ENCODE peak calls at places on chromosomes 11 and 22, in eight cellular contexts. One of them, this sample, is unnamed.
A peak's percentile ranks its signal among the peaks of the same experiment; 100 is the strongest.

GRCh38 chr22:50735739-50736030 is 2.3 kb upstream of the ACR start:
- DNase-seq in iris pigment epithelial cell: no peak
- DNase-seq in memory B cell: no peak
- DNase-seq in LoVo: no peak
- DNase-seq in RCC 7860: no peak
- DNase-seq in cardiac septum: no peak
- DNase-seq in AG04449: no peak
- DNase-seq in AG20443: no peak
- DNase-seq in this sample: no peak

GRCh38 chr22:25818541-25818940 is 76.6 kb downstream of the MYO18B start:
- DNase-seq in iris pigment epithelial cell: no peak
- DNase-seq in memory B cell: no peak
- DNase-seq in LoVo: no peak
- DNase-seq in RCC 7860: no peak
- DNase-seq in cardiac septum: peak; percentile 41
- DNase-seq in AG04449: no peak
- DNase-seq in AG20443: no peak
- DNase-seq in this sample: no peak

GRCh38 chr11:133339495-133340140 is 192.7 kb downstream of the OPCML start:
- DNase-seq in iris pigment epithelial cell: no peak
- DNase-seq in memory B cell: no peak
- DNase-seq in LoVo: no peak
- DNase-seq in RCC 7860: no peak
- DNase-seq in cardiac septum: no peak
- DNase-seq in AG04449: no peak
- DNase-seq in AG20443: no peak
- DNase-seq in this sample: no peak

GRCh38 chr22:43884600-43885318 is 7.1 kb downstream of the PNPLA5 start:
- DNase-seq in iris pigment epithelial cell: peak; percentile 24
- DNase-seq in memory B cell: peak; percentile 32
- DNase-seq in LoVo: peak; percentile 43
- DNase-seq in RCC 7860: no peak
- DNase-seq in cardiac septum: peak; percentile 76
- DNase-seq in AG04449: no peak
- DNase-seq in AG20443: peak; percentile 88
- DNase-seq in this sample: peak; percentile 40

GRCh38 chr11:44766112-44766971 is 39.6 kb downstream of the TSPAN18 start:
- DNase-seq in iris pigment epithelial cell: peak; percentile 83
- DNase-seq in memory B cell: no peak
- DNase-seq in LoVo: no peak
- DNase-seq in RCC 7860: no peak
- DNase-seq in cardiac septum: peak; percentile 87
- DNase-seq in AG04449: no peak
- DNase-seq in AG20443: peak; percentile 68
- DNase-seq in this sample: peak; percentile 91

GRCh38 chr11:131618203-131618602 is 247.8 kb downstream of the NTM start:
- DNase-seq in iris pigment epithelial cell: no peak
- DNase-seq in memory B cell: no peak
- DNase-seq in LoVo: no peak
- DNase-seq in RCC 7860: no peak
- DNase-seq in cardiac septum: no peak
- DNase-seq in AG04449: no peak
- DNase-seq in AG20443: peak; percentile 43
- DNase-seq in this sample: no peak

GRCh38 chr11:45811571-45812290 is 6.8 kb downstream of the SLC35C1 start:
- DNase-seq in iris pigment epithelial cell: no peak
- DNase-seq in memory B cell: no peak
- DNase-seq in LoVo: no peak
- DNase-seq in RCC 7860: no peak
- DNase-seq in cardiac septum: peak; percentile 50
- DNase-seq in AG04449: no peak
- DNase-seq in AG20443: no peak
- DNase-seq in this sample: no peak

GRCh38 chr22:37126882-37127281 is 17.4 kb upstream of the TMPRSS6 start:
- DNase-seq in iris pigment epithelial cell: no peak
- DNase-seq in memory B cell: no peak
- DNase-seq in LoVo: no peak
- DNase-seq in RCC 7860: no peak
- DNase-seq in cardiac septum: no peak
- DNase-seq in AG04449: no peak
- DNase-seq in AG20443: no peak
- DNase-seq in this sample: no peak

GRCh38 chr11:96238563-96239166 is 104.3 kb downstream of the MAML2 start:
- DNase-seq in iris pigment epithelial cell: peak; percentile 81
- DNase-seq in memory B cell: no peak
- DNase-seq in LoVo: no peak
- DNase-seq in RCC 7860: no peak
- DNase-seq in cardiac septum: no peak
- DNase-seq in AG04449: no peak
- DNase-seq in AG20443: no peak
- DNase-seq in this sample: no peak

This sample was measured in RPMI7951.